ENCODE peak calls at places on chromosomes 6 and 20, in nine cellular contexts. O is BE2C, D is cardiac muscle cell, M is Calu3, W is endothelial cell, Z is stomach, T is omental fat pad, A is astrocyte of the cerebellum, G is colonic mucosa. K is an unnamed sample.

GRCh38 chr6:28940294-28940858 is 16.6 kb upstream of the TRIM27 start:
- DNase-seq in W (peak; percentile 46), Z (no peak), O (peak; percentile 60), M (peak; percentile 75), A (no peak), T (peak; percentile 31), D (no peak), G (peak; percentile 78), K (peak; percentile 51)

GRCh38 chr6:108958900-108959770 is 110.9 kb downstream of the ARMC2 start:
- DNase-seq in W (no peak), G (no peak), D (no peak), O (no peak), M (no peak), T (no peak), Z (no peak), A (no peak), K (no peak)

GRCh38 chr6:77463308-77463880 is at the start of gene HTR1B:
- DNase-seq in M (no peak), G (peak; percentile 39), O (no peak), Z (peak; percentile 55), D (peak; percentile 37), T (no peak), A (no peak), W (peak; percentile 22), K (peak; percentile 34)

GRCh38 chr20:4102381-4102780 is 87.0 kb upstream of the RNF24 start:
- DNase-seq in O (no peak), M (no peak), D (no peak), A (no peak), W (no peak), Z (no peak), T (no peak), G (no peak), K (no peak)

GRCh38 chr6:138371720-138372119 is 6.0 kb upstream of the SMIM28 start:
- DNase-seq in O (peak; percentile 47), M (peak; percentile 33), W (no peak), G (no peak), Z (no peak), A (no peak), D (peak; percentile 59), T (no peak), K (no peak)

GRCh38 chr20:56580226-56580625 is 47.2 kb downstream of the FAM209B start:
- DNase-seq in W (no peak), O (no peak), T (no peak), Z (no peak), G (no peak), M (no peak), D (no peak), A (no peak), K (no peak)

GRCh38 chr6:170229396-170229795 is 61.5 kb downstream of the DLL1 start:
- DNase-seq in A (no peak), G (no peak), D (peak; percentile 18), Z (no peak), T (no peak), W (no peak), O (no peak), M (no peak), K (peak; percentile 1)

GRCh38 chr6:87832025-87832825 is 130.2 kb upstream of the AKIRIN2 start:
- DNase-seq in Z (no peak), M (no peak), O (no peak), W (no peak), A (peak; percentile 6), D (peak; percentile 39), T (no peak), G (no peak), K (no peak)

GRCh38 chr6:42281016-42281533 is 63.4 kb upstream of the MRPS10 start:
- DNase-seq in D (no peak), W (no peak), Z (no peak), M (no peak), O (no peak), T (no peak), A (no peak), G (no peak), K (no peak)

GRCh38 chr6:128138694-128139093 is 237.8 kb upstream of the THEMIS start:
- DNase-seq in D (no peak), O (peak; percentile 9), M (no peak), Z (no peak), T (no peak), W (no peak), G (no peak), A (no peak), K (no peak)

GRCh38 chr6:78513856-78514255 is 353.5 kb upstream of the IRAK1BP1 start:
- DNase-seq in D (no peak), Z (no peak), T (no peak), W (no peak), G (no peak), A (no peak), O (peak; percentile 39), M (no peak), K (no peak)

GRCh38 chr20:4896971-4897497 is 104.3 kb downstream of the SLC23A2 start:
- DNase-seq in Z (no peak), T (no peak), W (no peak), G (peak; percentile 36), M (no peak), D (no peak), O (no peak), A (no peak), K (no peak)

GRCh38 chr6:41092421-41093140 is 19.8 kb downstream of the NFYA start:
- DNase-seq in G (no peak), W (no peak), A (no peak), D (peak; percentile 52), T (no peak), M (no peak), O (no peak), Z (no peak), K (no peak)

GRCh38 chr20:58313366-58313765 is 3.9 kb downstream of the RAB22A start:
- DNase-seq in T (no peak), D (no peak), G (no peak), A (no peak), M (no peak), O (no peak), W (no peak), Z (no peak), K (no peak)

GRCh38 chr6:88585081-88585692 is 378.2 kb downstream of the RNGTT start:
- DNase-seq in M (no peak), G (no peak), O (no peak), A (no peak), W (no peak), Z (no peak), T (no peak), D (no peak), K (no peak)

GRCh38 chr20:36065427-36065998 is 89.0 kb upstream of the EPB41L1 start:
- DNase-seq in A (no peak), O (no peak), G (no peak), W (no peak), T (no peak), M (no peak), D (no peak), Z (no peak), K (no peak)

GRCh38 chr6:100673641-100674040 is 207.5 kb downstream of the ASCC3 start:
- DNase-seq in D (no peak), O (no peak), W (no peak), A (no peak), Z (no peak), G (no peak), M (no peak), T (no peak), K (no peak)
- TF ChIP-seq CTCF in D (no peak), O (no peak), W (no peak), A (no peak), Z (no peak), G (no peak), M (no peak), T (no peak), K (no peak)

DNA sequence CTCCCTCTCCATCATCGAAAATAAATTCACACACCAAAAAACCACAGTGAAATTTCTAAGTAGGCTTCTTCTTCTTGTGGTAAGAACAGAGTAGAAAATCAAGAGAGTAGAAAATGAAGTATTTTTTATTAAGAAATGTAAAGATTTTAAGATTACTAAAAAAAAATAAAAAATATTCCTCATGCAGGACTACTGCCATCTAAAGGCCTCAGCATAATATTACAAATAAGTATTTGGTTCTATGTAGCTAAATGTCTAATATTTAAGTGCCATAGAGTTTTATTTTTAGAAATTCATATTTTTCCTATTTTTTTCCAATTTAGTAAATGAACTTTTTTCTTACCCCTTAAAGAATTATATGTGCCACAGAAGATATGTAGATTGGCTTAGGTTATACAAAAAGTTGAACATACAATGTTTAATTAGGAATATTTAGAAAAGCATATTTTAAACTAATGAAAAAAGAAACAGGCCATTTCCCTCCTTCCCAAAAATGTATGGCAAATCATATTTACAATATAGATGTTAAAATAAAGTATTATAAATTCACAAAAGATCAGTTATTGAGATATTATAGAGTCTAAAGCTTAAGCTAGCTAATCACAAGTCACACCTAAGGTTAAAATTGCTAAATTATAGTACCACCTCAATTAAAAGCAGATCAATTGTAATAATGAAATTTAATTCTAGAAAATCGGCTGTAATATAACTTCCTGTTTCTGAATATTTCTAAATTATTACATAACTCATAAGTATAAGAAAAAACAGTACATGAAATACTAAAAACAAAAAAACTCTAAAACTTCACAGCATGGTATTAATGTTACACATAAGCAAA is 3.5 kb upstream of the NT5DC1 start:
- DNase-seq in A (no peak), D (peak; percentile 44), Z (no peak), T (no peak), W (no peak), M (no peak), G (no peak), O (no peak), K (no peak)
- TF ChIP-seq CTCF in A (peak; percentile 28), D (peak; percentile 56), Z (no peak), T (no peak), W (peak; percentile 47), M (peak; percentile 34), G (peak; percentile 42), O (peak; percentile 33), K (peak; percentile 38)

GRCh38 chr6:44804016-44804415 is 416.5 kb downstream of the CDC5L start:
- DNase-seq in D (no peak), M (no peak), A (no peak), T (no peak), O (no peak), G (no peak), W (no peak), Z (no peak), K (no peak)

GRCh38 chr6:44804546-44804945 is 417.0 kb downstream of the CDC5L start:
- DNase-seq in D (no peak), A (no peak), W (no peak), T (no peak), O (no peak), G (no peak), Z (no peak), M (no peak), K (no peak)

GRCh38 chr6:44795326-44795725 is 407.8 kb downstream of the CDC5L start:
- DNase-seq in M (no peak), G (no peak), Z (no peak), W (no peak), O (no peak), D (no peak), T (no peak), A (no peak), K (no peak)

GRCh38 chr6:44801188-44801587 is 413.7 kb downstream of the CDC5L start:
- DNase-seq in M (no peak), W (no peak), O (no peak), G (no peak), Z (no peak), A (no peak), D (no peak), T (no peak), K (no peak)

GRCh38 chr6:44800171-44800671 is 412.7 kb downstream of the CDC5L start:
- DNase-seq in G (no peak), T (no peak), W (no peak), O (no peak), M (peak; percentile 38), Z (no peak), A (peak; percentile 84), D (peak; percentile 86), K (no peak)
- TF ChIP-seq CTCF in G (no peak), T (no peak), W (no peak), O (no peak), M (no peak), Z (no peak), A (no peak), D (no peak), K (no peak)

GRCh38 chr6:158819213-158819976 is at the start of gene EZR:
- DNase-seq in A (no peak), D (peak; percentile 80), G (peak; percentile 87), W (peak; percentile 73), O (peak; percentile 85), Z (peak; percentile 86), T (no peak), M (peak; percentile 87), K (peak; percentile 77)
- TF ChIP-seq CTCF in A (peak; percentile 11), D (no peak), G (no peak), W (no peak), O (no peak), Z (no peak), T (no peak), M (no peak), K (no peak)